ENCODE peak calls at places on chromosomes 7 and 10, in eight cellular contexts. J is hepatocyte, T is uterus, P is cardiac muscle cell, L is transverse colon, I is right atrium auricular region, B is ovary, E is psoas muscle. N is an unnamed sample. For H3K4me1, the result is how much of the 10 kb centered on the place peaks cover.

GRCh38 chr10:128050117-128050516 is 76.1 kb downstream of the MKI67 start:
- DNase-seq in J (no peak), T (no peak), P (no peak), L (no peak), I (no peak), B (no peak), E (no peak), N (no peak)

GRCh38 chr7:129436335-129436923 is 2.2 kb downstream of the STRIP2 start:
- DNase-seq in J (no peak), T (no peak), P (no peak), L (no peak), I (no peak), B (no peak), E (no peak), N (no peak)

GRCh38 chr10:42836771-42837468 is 54.3 kb downstream of the BMS1 start:
- DNase-seq in J (peak), T (no peak), P (peak), L (peak), I (no peak), B (no peak), E (no peak), N (no peak)

GRCh38 chr7:118152149-118152548 is 31.8 kb upstream of the LSM8 start:
- DNase-seq in J (no peak), T (no peak), P (no peak), L (no peak), I (no peak), B (no peak), E (no peak), N (no peak)

GRCh38 chr7:101743995-101744360 is 73.4 kb upstream of the CUX1 start:
- DNase-seq in J (no peak), T (peak), P (no peak), L (peak), I (no peak), B (peak), E (no peak), N (no peak)

GRCh38 chr10:91759581-91759986 is 38.6 kb upstream of the TNKS2 start:
- DNase-seq in J (no peak), T (no peak), P (no peak), L (no peak), I (no peak), B (no peak), E (no peak), N (no peak)

GRCh38 chr7:75965617-75966016 is 28.8 kb downstream of the TMEM120A start:
- DNase-seq in J (no peak), T (no peak), P (no peak), L (no peak), I (no peak), B (no peak), E (no peak), N (no peak)

GRCh38 chr10:53209941-53210611 is 437.5 kb upstream of the MBL2 start:
- DNase-seq in J (peak), T (no peak), P (peak), L (no peak), I (no peak), B (no peak), E (no peak), N (no peak)

GRCh38 chr10:36671607-36672006 is 453.8 kb upstream of the ANKRD30A start:
- DNase-seq in J (no peak), T (no peak), P (no peak), L (no peak), I (no peak), B (no peak), E (no peak), N (no peak)

GRCh38 chr10:28177944-28178637 is 124.8 kb downstream of the MPP7 start:
- DNase-seq in J (no peak), T (no peak), P (no peak), L (no peak), I (no peak), B (no peak), E (no peak), N (no peak)

GRCh38 chr7:55124989-55125875 is 106.4 kb downstream of the EGFR start:
- DNase-seq in J (no peak), T (no peak), P (no peak), L (no peak), I (no peak), B (no peak), E (no peak), N (no peak)

GRCh38 chr7:157780312-157780711 is 443.5 kb downstream of the DNAJB6 start:
- DNase-seq in J (no peak), T (no peak), P (no peak), L (no peak), I (no peak), B (no peak), E (no peak), N (no peak)

GRCh38 chr10:88707429-88708110 is 1.5 kb downstream of the LIPK start:
- DNase-seq in J (no peak), T (no peak), P (peak), L (no peak), I (no peak), B (no peak), E (no peak), N (no peak)

GRCh38 chr7:140540142-140540777 is 61.0 kb upstream of the MKRN1 start:
- DNase-seq in J (peak), T (no peak), P (no peak), L (no peak), I (no peak), B (no peak), E (no peak), N (no peak)

GRCh38 chr10:128709975-128710794 is 584.0 kb upstream of the MKI67 start:
- DNase-seq in J (no peak), T (no peak), P (no peak), L (no peak), I (no peak), B (no peak), E (no peak), N (no peak)

GRCh38 chr7:149708026-149708425 is 65.4 kb downstream of the ZNF467 start:
- DNase-seq in J (no peak), T (no peak), P (no peak), L (no peak), I (no peak), B (no peak), E (no peak), N (no peak)

GRCh38 chr10:114623155-114623554 is 34.9 kb downstream of the ABLIM1 start:
- DNase-seq in J (no peak), T (no peak), P (no peak), L (no peak), I (no peak), B (no peak), E (no peak), N (no peak)

GRCh38 chr7:12957487-12957886 is 270.1 kb downstream of the ARL4A start:
- DNase-seq in J (no peak), T (no peak), P (no peak), L (no peak), I (no peak), B (no peak), E (no peak), N (no peak)

GRCh38 chr10:100315603-100316002 is 14.4 kb downstream of the PKD2L1 start:
- DNase-seq in J (no peak), T (no peak), P (no peak), L (no peak), I (no peak), B (no peak), E (no peak), N (no peak)

GRCh38 chr10:14617850-14618249 is 156.8 kb downstream of the FAM107B start:
- DNase-seq in J (no peak), T (no peak), P (peak), L (no peak), I (no peak), B (no peak), E (no peak), N (no peak)

GRCh38 chr7:40799-41750 is 151.3 kb upstream of the FAM20C start:
- DNase-seq in J (no peak), T (no peak), P (no peak), L (peak), I (peak), B (peak), E (no peak), N (no peak)

DNA sequence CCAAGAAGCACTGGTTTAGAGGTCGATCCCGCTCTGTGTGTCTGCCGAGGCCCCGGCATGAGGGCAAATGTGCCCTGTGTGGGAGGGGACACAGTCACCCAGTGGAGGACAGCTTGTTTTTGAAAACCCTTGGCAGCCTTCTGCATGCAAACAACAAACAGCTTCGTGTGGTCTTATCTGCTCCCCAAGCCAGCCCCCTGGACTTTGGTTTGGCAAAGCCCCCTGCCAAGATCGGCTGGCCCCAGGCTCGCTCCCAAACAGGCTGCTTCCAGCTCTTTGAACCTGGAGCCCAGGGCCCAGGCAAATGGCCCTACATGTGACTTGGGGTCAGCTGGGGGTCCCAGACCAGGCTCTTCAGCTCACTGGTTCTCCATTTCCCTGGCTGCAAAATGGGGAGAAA is 2.9 kb downstream of the ELN start:
- DNase-seq in J (no peak), T (no peak), P (no peak), L (no peak), I (no peak), B (no peak), E (no peak), N (no peak)
- H3K27ac ChIP-seq in J (no peak), T (peak), P (no peak), L (peak), I (peak), B (peak), E (peak), N (no peak)

GRCh38 chr10:11608159-11608966 is 3.1 kb downstream of the USP6NL start:
- DNase-seq in J (no peak), T (no peak), P (no peak), L (no peak), I (no peak), B (no peak), E (no peak), N (no peak)
- H3K4me1 ChIP-seq in J (under half), T (under half), P (under half), L (under half), I (under half), B (under half), E (under half), N (under half)

GRCh38 chr7:115707684-115708341 is 322.8 kb downstream of the TFEC start:
- DNase-seq in J (no peak), T (no peak), P (no peak), L (no peak), I (no peak), B (no peak), E (no peak), N (no peak)

GRCh38 chr7:115709664-115710063 is 320.9 kb downstream of the TFEC start:
- DNase-seq in J (no peak), T (no peak), P (no peak), L (no peak), I (no peak), B (no peak), E (no peak), N (no peak)

GRCh38 chr7:115704884-115705283 is 325.7 kb downstream of the TFEC start:
- DNase-seq in J (no peak), T (no peak), P (no peak), L (no peak), I (no peak), B (no peak), E (no peak), N (no peak)

GRCh38 chr7:115707236-115707635 is 323.3 kb downstream of the TFEC start:
- DNase-seq in J (peak), T (no peak), P (peak), L (peak), I (no peak), B (no peak), E (no peak), N (no peak)
- TF ChIP-seq CTCF in J (peak), T (no peak), P (peak), L (peak), I (no peak), B (no peak), E (no peak), N (peak)

DNA sequence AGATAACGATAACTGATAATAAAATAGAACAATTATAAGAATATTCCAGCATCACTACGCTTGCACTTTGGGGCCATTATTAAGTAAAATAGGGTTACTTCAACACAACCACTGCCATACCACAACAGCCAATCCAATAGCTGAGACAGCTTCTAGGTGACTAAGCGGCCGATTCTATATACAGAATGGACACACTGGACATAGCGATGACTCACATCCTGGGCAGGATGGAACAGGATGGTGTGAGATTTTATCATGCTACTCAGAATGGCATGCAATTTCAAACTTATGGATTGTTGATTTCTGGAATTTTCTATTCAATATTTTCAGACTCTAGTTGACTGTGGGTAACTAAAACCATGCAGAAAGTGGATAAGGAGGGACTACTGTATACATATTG is 920.9 kb downstream of the LRMDA start:
- DNase-seq in J (no peak), T (no peak), P (peak), L (no peak), I (no peak), B (no peak), E (no peak), N (no peak)
- H3K27ac ChIP-seq in J (no peak), T (no peak), P (no peak), L (peak), I (no peak), B (no peak), E (no peak), N (no peak)

GRCh38 chr7:17560516-17560915 is 262.1 kb downstream of the AHR start:
- DNase-seq in J (no peak), T (no peak), P (no peak), L (no peak), I (no peak), B (no peak), E (no peak), N (no peak)
- H3K4me1 ChIP-seq in J (under half), T (under half), P (under half), L (under half), I (under half), B (under half), E (under half), N (under half)

DNA sequence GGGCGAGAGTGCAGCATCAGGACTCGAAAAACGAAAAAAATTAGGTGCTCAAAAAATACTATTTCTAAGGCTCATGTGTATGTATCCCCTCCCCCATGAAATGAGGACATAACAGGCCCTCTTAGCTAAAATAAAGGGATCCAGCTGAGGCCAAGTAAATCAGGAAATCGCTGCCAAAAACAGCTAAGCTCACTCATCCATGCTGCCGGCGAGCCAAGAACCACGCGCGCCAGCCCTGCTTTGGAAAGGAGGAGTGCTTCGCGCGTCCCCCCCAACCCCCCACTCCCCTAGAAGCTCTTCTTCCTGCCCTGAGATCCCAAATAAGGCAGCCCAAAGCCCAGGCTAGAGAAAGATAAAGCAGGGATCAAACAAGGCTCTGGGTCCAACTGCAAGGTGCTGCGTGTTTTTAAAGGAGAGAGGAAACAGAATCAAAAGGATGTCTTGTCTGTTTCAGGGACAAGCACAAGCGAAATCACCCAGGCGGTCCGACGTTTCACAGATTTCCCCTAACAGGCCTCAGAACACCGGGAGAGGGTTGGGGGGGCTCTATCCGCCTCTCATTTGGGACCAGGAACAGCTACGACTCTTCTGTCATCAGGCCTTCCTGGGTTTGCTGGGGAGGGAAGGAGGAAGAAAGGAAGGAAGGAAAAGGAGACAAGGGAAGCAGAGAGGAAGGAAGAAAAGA is 168.3 kb upstream of the AUTS2 start:
- DNase-seq in J (peak), T (peak), P (peak), L (peak), I (no peak), B (peak), E (peak), N (peak)
- TF ChIP-seq CTCF in J (no peak), T (no peak), P (no peak), L (no peak), I (no peak), B (no peak), E (no peak), N (no peak)

GRCh38 chr10:110305767-110306451 is 1.2 kb upstream of the SMNDC1 start:
- DNase-seq in J (peak), T (peak), P (peak), L (peak), I (no peak), B (peak), E (no peak), N (no peak)

GRCh38 chr10:110304394-110304779 is 333 bp downstream of the SMNDC1 start:
- DNase-seq in J (peak), T (no peak), P (peak), L (no peak), I (no peak), B (no peak), E (no peak), N (peak)

GRCh38 chr10:110307805-110308204 is 3.1 kb upstream of the SMNDC1 start:
- DNase-seq in J (no peak), T (no peak), P (peak), L (no peak), I (no peak), B (no peak), E (no peak), N (no peak)

GRCh38 chr10:110304780-110305421 is at the start of gene SMNDC1:
- DNase-seq in J (peak), T (peak), P (peak), L (peak), I (peak), B (peak), E (peak), N (peak)

DNA sequence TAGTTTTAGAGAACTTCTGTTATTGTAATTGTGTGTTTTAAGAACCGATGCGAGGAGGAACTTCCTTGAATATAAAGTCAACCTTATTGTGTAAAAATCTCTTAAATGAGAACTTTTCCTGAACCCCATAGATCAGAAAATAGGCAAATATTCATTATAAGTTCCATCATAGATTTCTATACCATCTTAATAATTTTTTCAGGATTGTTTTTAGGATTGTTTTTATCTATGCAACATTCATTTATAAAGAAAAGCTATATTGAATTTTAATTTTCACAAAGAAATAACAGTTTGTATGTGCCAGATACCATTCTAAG is 1.7 kb upstream of the SMNDC1 start:
- DNase-seq in J (no peak), T (no peak), P (no peak), L (no peak), I (no peak), B (no peak), E (no peak), N (no peak)
- H3K27ac ChIP-seq in J (no peak), T (peak), P (peak), L (no peak), I (no peak), B (no peak), E (no peak), N (peak)

DNA sequence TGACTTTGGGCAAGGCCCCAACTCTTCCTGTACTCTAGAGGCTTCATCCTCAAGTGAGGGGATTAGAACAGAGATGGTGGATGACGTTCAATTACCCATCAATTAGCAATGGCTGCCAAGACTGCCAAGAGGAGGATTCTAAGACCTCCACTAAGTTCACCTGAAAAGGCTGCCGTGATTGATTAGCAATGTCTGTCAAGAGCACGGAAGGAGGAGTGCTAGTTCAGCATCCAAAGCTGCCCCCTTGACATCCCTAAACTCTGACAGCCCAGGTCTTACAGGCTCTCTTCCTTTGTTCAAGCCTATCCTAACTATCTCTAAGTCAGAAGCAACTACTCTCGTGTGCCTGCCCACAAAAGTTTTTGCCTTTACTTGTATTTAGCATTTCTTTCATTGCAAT is 68.4 kb downstream of the FAM53B start:
- DNase-seq in J (no peak), T (no peak), P (no peak), L (no peak), I (no peak), B (no peak), E (no peak), N (no peak)
- H3K4me1 ChIP-seq in J (under half), T (under half), P (under half), L (under half), I (under half), B (under half), E (half or more), N (half or more)

GRCh38 chr7:65037740-65038678 is 31.5 kb upstream of the ERV3-1 start:
- DNase-seq in J (peak), T (peak), P (peak), L (peak), I (peak), B (peak), E (peak), N (peak)
- TF ChIP-seq CTCF in J (peak), T (no peak), P (no peak), L (no peak), I (no peak), B (no peak), E (no peak), N (no peak)

DNA sequence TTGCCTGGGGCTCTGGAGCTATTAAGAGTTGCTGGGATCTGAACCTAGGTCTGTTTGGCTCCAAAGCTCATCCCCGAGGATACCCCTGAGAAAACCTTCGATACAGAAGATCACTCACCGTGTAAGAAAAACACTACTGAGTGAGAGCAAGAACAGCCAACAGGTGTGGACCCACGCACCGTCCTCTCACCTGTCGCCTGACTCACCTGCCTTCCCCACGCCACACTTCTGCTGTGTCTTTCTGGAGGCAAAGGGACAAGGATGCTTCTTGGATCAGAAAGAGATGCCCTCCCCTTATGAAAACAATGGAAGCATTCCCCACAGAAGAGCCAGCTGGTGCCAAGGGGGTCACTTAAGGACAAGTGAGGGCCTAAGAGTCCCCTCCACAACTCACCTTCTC is 46.7 kb downstream of the COL13A1 start:
- DNase-seq in J (no peak), T (no peak), P (no peak), L (no peak), I (no peak), B (no peak), E (no peak), N (no peak)
- H3K27ac ChIP-seq in J (no peak), T (no peak), P (no peak), L (no peak), I (no peak), B (no peak), E (no peak), N (no peak)